ENCODE peak calls at places on chromosomes 12 and 14, in four cellular contexts. Q, P, T and R are unnamed samples.

GRCh38 chr12:7144414-7145120 is 14.4 kb downstream of the CLSTN3 start:
- DNase-seq in Q (peak; percentile 66), P (no peak), T (peak; percentile 41), R (no peak)

GRCh38 chr12:26773313-26774104 is 59.5 kb downstream of the ITPR2 start:
- DNase-seq in P (no peak), Q (no peak), T (no peak), R (no peak)

GRCh38 chr12:54029529-54030441 is 1.5 kb downstream of the HOXC6 start:
- DNase-seq in T (no peak), P (no peak), Q (no peak), R (no peak)

GRCh38 chr12:31226639-31227038 is 99.3 kb downstream of the SINHCAF start:
- DNase-seq in P (peak; percentile 51), Q (no peak), T (no peak), R (no peak)

GRCh38 chr12:130832561-130833209 is 6.4 kb downstream of the STX2 start:
- DNase-seq in T (peak; percentile 58), Q (peak; percentile 49), P (no peak), R (peak; percentile 15)

GRCh38 chr12:9868271-9868815 is 811 bp downstream of the CLEC2B start:
- DNase-seq in T (no peak), P (no peak), Q (peak; percentile 7), R (no peak)

GRCh38 chr12:14833952-14834351 is 9.4 kb downstream of the ART4 start:
- DNase-seq in P (no peak), T (no peak), Q (no peak), R (no peak)

GRCh38 chr12:3632256-3633240 is 120.4 kb downstream of the CRACR2A start:
- DNase-seq in Q (peak; percentile 20), P (no peak), T (peak; percentile 45), R (no peak)

GRCh38 chr14:103836976-103837725 is 10.2 kb downstream of the PPP1R13B start:
- DNase-seq in Q (no peak), P (no peak), T (no peak), R (no peak)

GRCh38 chr14:54310151-54310851 is 86.5 kb upstream of the CDKN3 start:
- DNase-seq in Q (no peak), P (no peak), T (peak; percentile 52), R (no peak)

GRCh38 chr12:18799561-18799960 is 61.6 kb downstream of the CAPZA3 start:
- DNase-seq in P (no peak), T (no peak), Q (peak; percentile 67), R (no peak)

GRCh38 chr14:22265319-22266140 is 323.5 kb downstream of the DAD1 start:
- DNase-seq in Q (no peak), P (peak; percentile 9), T (peak; percentile 63), R (no peak)

GRCh38 chr14:90728951-90729350 is 87.3 kb downstream of the TTC7B start:
- DNase-seq in Q (no peak), P (no peak), T (no peak), R (no peak)

GRCh38 chr12:68113644-68114043 is 45.9 kb downstream of the IFNG start:
- DNase-seq in Q (no peak), T (no peak), P (no peak), R (no peak)

GRCh38 chr14:91330846-91331245 is 86.3 kb upstream of the GPR68 start:
- DNase-seq in Q (no peak), P (no peak), T (no peak), R (no peak)

GRCh38 chr12:125593269-125593668 is 528.0 kb downstream of the AACS start:
- DNase-seq in P (no peak), Q (no peak), T (no peak), R (no peak)

GRCh38 chr12:2054091-2055018 is 1.6 kb downstream of the CACNA1C start:
- DNase-seq in T (no peak), Q (peak; percentile 46), P (peak; percentile 69), R (peak; percentile 7)

GRCh38 chr12:47441490-47441889 is 264.3 kb downstream of the RPAP3 start:
- DNase-seq in Q (no peak), P (no peak), T (no peak), R (no peak)

GRCh38 chr14:33765251-33765650 is 185.6 kb downstream of the EGLN3 start:
- DNase-seq in P (peak; percentile 69), T (no peak), Q (peak; percentile 70), R (peak; percentile 34)

GRCh38 chr12:42568952-42569916 is 20.3 kb downstream of the PRICKLE1 start:
- DNase-seq in T (peak; percentile 71), P (peak; percentile 30), Q (peak; percentile 75), R (peak; percentile 66)

GRCh38 chr12:38137716-38138115 is 178.9 kb upstream of the ALG10B start:
- DNase-seq in T (no peak), P (no peak), Q (no peak), R (no peak)

GRCh38 chr12:48986720-48987291 is 8.7 kb downstream of the WNT1 start:
- DNase-seq in Q (no peak), P (peak; percentile 80), T (no peak), R (no peak)

GRCh38 chr14:61281186-61281676 is at the start of gene TMEM30B:
- DNase-seq in T (peak; percentile 94), Q (no peak), P (no peak), R (peak; percentile 89)

GRCh38 chr14:100773331-100774163 is 46.9 kb downstream of the DLK1 start:
- DNase-seq in T (no peak), Q (no peak), P (no peak), R (no peak)

GRCh38 chr12:61808856-61809255 is 451.3 kb upstream of the USP15 start:
- DNase-seq in P (no peak), Q (no peak), T (peak; percentile 84), R (no peak)

GRCh38 chr12:65534105-65534841 is 255.8 kb downstream of the MSRB3 start:
- DNase-seq in P (no peak), Q (no peak), T (no peak), R (no peak)

GRCh38 chr14:69049675-69050074 is 70.6 kb upstream of the ACTN1 start:
- DNase-seq in P (no peak), T (peak; percentile 67), Q (peak; percentile 95), R (peak; percentile 25)

GRCh38 chr12:115440438-115440837 is 756.5 kb upstream of the TBX3 start:
- DNase-seq in Q (peak; percentile 61), P (no peak), T (no peak), R (peak; percentile 41)

GRCh38 chr12:104957388-104958008 is 592 bp downstream of the SLC41A2 start:
- DNase-seq in P (no peak), T (no peak), Q (no peak), R (peak; percentile 36)

GRCh38 chr14:54048736-54049135 is 92.1 kb upstream of the BMP4 start:
- DNase-seq in T (no peak), Q (no peak), P (no peak), R (no peak)

GRCh38 chr12:127169321-127170270 is 1097.4 kb upstream of the TMEM132C start:
- DNase-seq in Q (no peak), P (no peak), T (no peak), R (no peak)